ENCODE peak calls at places on chromosomes 5 and 9, in ten cellular contexts. One of them, this sample, is unnamed.

GRCh38 chr9:76866689-76867088 is 39.2 kb downstream of the PRUNE2 start:
- DNase-seq in right atrium auricular region: no peak
- DNase-seq in bronchial epithelial cell: peak; percentile 83
- DNase-seq in pancreas: no peak
- DNase-seq in cardiac muscle cell: no peak
- DNase-seq in H9: no peak
- DNase-seq in fibroblast of the aortic adventitia: peak; percentile 82
- DNase-seq in mucosa of descending colon: no peak
- DNase-seq in HFFc6: peak; percentile 90
- DNase-seq in GM12864: no peak
- DNase-seq in this sample: no peak

GRCh38 chr5:159195775-159196174 is 13.6 kb downstream of the RNF145 start:
- DNase-seq in right atrium auricular region: no peak
- DNase-seq in bronchial epithelial cell: no peak
- DNase-seq in pancreas: no peak
- DNase-seq in cardiac muscle cell: no peak
- DNase-seq in H9: no peak
- DNase-seq in fibroblast of the aortic adventitia: no peak
- DNase-seq in mucosa of descending colon: no peak
- DNase-seq in HFFc6: no peak
- DNase-seq in GM12864: no peak
- DNase-seq in this sample: no peak

GRCh38 chr5:124741711-124742496 is 4.5 kb downstream of the ZNF608 start:
- DNase-seq in right atrium auricular region: no peak
- DNase-seq in bronchial epithelial cell: peak; percentile 84
- DNase-seq in pancreas: no peak
- DNase-seq in cardiac muscle cell: peak; percentile 60
- DNase-seq in H9: no peak
- DNase-seq in fibroblast of the aortic adventitia: peak; percentile 97
- DNase-seq in mucosa of descending colon: no peak
- DNase-seq in HFFc6: peak; percentile 85
- DNase-seq in GM12864: no peak
- DNase-seq in this sample: no peak

GRCh38 chr9:127905788-127906191 is 6.4 kb upstream of the ST6GALNAC6 start:
- DNase-seq in right atrium auricular region: no peak
- DNase-seq in bronchial epithelial cell: no peak
- DNase-seq in pancreas: no peak
- DNase-seq in cardiac muscle cell: no peak
- DNase-seq in H9: no peak
- DNase-seq in fibroblast of the aortic adventitia: no peak
- DNase-seq in mucosa of descending colon: peak; percentile 83
- DNase-seq in HFFc6: no peak
- DNase-seq in GM12864: no peak
- DNase-seq in this sample: no peak

GRCh38 chr5:174910245-174910737 is 185.9 kb downstream of the MSX2 start:
- DNase-seq in right atrium auricular region: peak; percentile 72
- DNase-seq in bronchial epithelial cell: peak; percentile 10
- DNase-seq in pancreas: peak; percentile 87
- DNase-seq in cardiac muscle cell: peak; percentile 80
- DNase-seq in H9: peak; percentile 88
- DNase-seq in fibroblast of the aortic adventitia: peak; percentile 21
- DNase-seq in mucosa of descending colon: peak; percentile 52
- DNase-seq in HFFc6: no peak
- DNase-seq in GM12864: peak; percentile 2
- DNase-seq in this sample: peak; percentile 85

GRCh38 chr9:91778031-91778430 is 172.0 kb downstream of the ROR2 start:
- DNase-seq in right atrium auricular region: no peak
- DNase-seq in bronchial epithelial cell: no peak
- DNase-seq in pancreas: no peak
- DNase-seq in cardiac muscle cell: no peak
- DNase-seq in H9: no peak
- DNase-seq in fibroblast of the aortic adventitia: no peak
- DNase-seq in mucosa of descending colon: no peak
- DNase-seq in HFFc6: no peak
- DNase-seq in GM12864: no peak
- DNase-seq in this sample: no peak

GRCh38 chr9:115593587-115594091 is 475.7 kb upstream of the TNC start:
- DNase-seq in right atrium auricular region: no peak
- DNase-seq in bronchial epithelial cell: peak; percentile 46
- DNase-seq in pancreas: no peak
- DNase-seq in cardiac muscle cell: peak; percentile 46
- DNase-seq in H9: peak; percentile 36
- DNase-seq in fibroblast of the aortic adventitia: peak; percentile 83
- DNase-seq in mucosa of descending colon: no peak
- DNase-seq in HFFc6: peak; percentile 50
- DNase-seq in GM12864: peak; percentile 1
- DNase-seq in this sample: peak; percentile 25

GRCh38 chr5:31232273-31232888 is 38.9 kb downstream of the CDH6 start:
- DNase-seq in right atrium auricular region: no peak
- DNase-seq in bronchial epithelial cell: peak; percentile 62
- DNase-seq in pancreas: no peak
- DNase-seq in cardiac muscle cell: peak; percentile 78
- DNase-seq in H9: peak; percentile 38
- DNase-seq in fibroblast of the aortic adventitia: peak; percentile 90
- DNase-seq in mucosa of descending colon: no peak
- DNase-seq in HFFc6: peak; percentile 47
- DNase-seq in GM12864: no peak
- DNase-seq in this sample: peak; percentile 21

GRCh38 chr9:69174645-69175487 is 789 bp downstream of the TJP2 start:
- DNase-seq in right atrium auricular region: peak; percentile 75
- DNase-seq in bronchial epithelial cell: peak; percentile 96
- DNase-seq in pancreas: no peak
- DNase-seq in cardiac muscle cell: peak; percentile 56
- DNase-seq in H9: peak; percentile 55
- DNase-seq in fibroblast of the aortic adventitia: peak; percentile 96
- DNase-seq in mucosa of descending colon: no peak
- DNase-seq in HFFc6: peak; percentile 95
- DNase-seq in GM12864: peak; percentile 63
- DNase-seq in this sample: peak; percentile 50

GRCh38 chr5:132053483-132053882 is 7.0 kb upstream of the IL3 start:
- DNase-seq in right atrium auricular region: no peak
- DNase-seq in bronchial epithelial cell: no peak
- DNase-seq in pancreas: peak; percentile 25
- DNase-seq in cardiac muscle cell: no peak
- DNase-seq in H9: peak; percentile 18
- DNase-seq in fibroblast of the aortic adventitia: no peak
- DNase-seq in mucosa of descending colon: no peak
- DNase-seq in HFFc6: no peak
- DNase-seq in GM12864: no peak
- DNase-seq in this sample: no peak

GRCh38 chr5:58188287-58188651 is 271.6 kb downstream of the PLK2 start:
- DNase-seq in right atrium auricular region: no peak
- DNase-seq in bronchial epithelial cell: peak; percentile 91
- DNase-seq in pancreas: no peak
- DNase-seq in cardiac muscle cell: peak; percentile 1
- DNase-seq in H9: no peak
- DNase-seq in fibroblast of the aortic adventitia: peak; percentile 86
- DNase-seq in mucosa of descending colon: no peak
- DNase-seq in HFFc6: peak; percentile 82
- DNase-seq in GM12864: no peak
- DNase-seq in this sample: no peak

GRCh38 chr5:140246378-140247122 is 56.4 kb downstream of the PFDN1 start:
- DNase-seq in right atrium auricular region: peak; percentile 80
- DNase-seq in bronchial epithelial cell: peak; percentile 46
- DNase-seq in pancreas: no peak
- DNase-seq in cardiac muscle cell: no peak
- DNase-seq in H9: no peak
- DNase-seq in fibroblast of the aortic adventitia: peak; percentile 71
- DNase-seq in mucosa of descending colon: no peak
- DNase-seq in HFFc6: peak; percentile 92
- DNase-seq in GM12864: no peak
- DNase-seq in this sample: no peak

GRCh38 chr5:78509884-78510769 is 138.4 kb downstream of the LHFPL2 start:
- DNase-seq in right atrium auricular region: peak; percentile 74
- DNase-seq in bronchial epithelial cell: no peak
- DNase-seq in pancreas: peak; percentile 91
- DNase-seq in cardiac muscle cell: peak; percentile 77
- DNase-seq in H9: peak; percentile 76
- DNase-seq in fibroblast of the aortic adventitia: peak; percentile 29
- DNase-seq in mucosa of descending colon: peak; percentile 84
- DNase-seq in HFFc6: no peak
- DNase-seq in GM12864: no peak
- DNase-seq in this sample: peak; percentile 70

DNA sequence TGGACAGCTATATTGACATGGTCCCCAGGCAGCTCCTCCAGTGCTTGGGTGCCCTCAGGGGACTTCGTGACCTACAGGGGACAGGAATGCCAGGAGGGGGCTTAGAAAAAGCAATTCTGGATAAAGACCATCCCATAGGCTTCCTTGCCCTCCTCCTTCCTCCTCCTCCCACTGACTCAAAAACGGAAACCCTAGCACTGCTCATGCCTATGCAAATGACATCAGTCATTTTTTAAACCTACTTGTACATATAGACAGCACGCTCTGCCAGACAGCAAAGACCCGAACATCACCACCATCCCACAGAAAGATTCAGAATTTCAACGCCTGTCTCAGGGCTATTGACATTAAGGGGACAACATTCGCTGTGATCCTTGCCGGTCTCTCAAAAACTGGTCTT is 11.0 kb downstream of the IGFBPL1 start:
- DNase-seq in right atrium auricular region: no peak
- DNase-seq in bronchial epithelial cell: no peak
- DNase-seq in pancreas: no peak
- DNase-seq in cardiac muscle cell: no peak
- DNase-seq in H9: no peak
- DNase-seq in fibroblast of the aortic adventitia: no peak
- DNase-seq in mucosa of descending colon: no peak
- DNase-seq in HFFc6: no peak
- DNase-seq in GM12864: no peak
- DNase-seq in this sample: no peak
- TF ChIP-seq CTCF in right atrium auricular region: no peak
- TF ChIP-seq CTCF in bronchial epithelial cell: no peak
- TF ChIP-seq CTCF in pancreas: no peak
- TF ChIP-seq CTCF in cardiac muscle cell: no peak
- TF ChIP-seq CTCF in H9: no peak
- TF ChIP-seq CTCF in fibroblast of the aortic adventitia: no peak
- TF ChIP-seq CTCF in mucosa of descending colon: no peak
- TF ChIP-seq CTCF in HFFc6: no peak
- TF ChIP-seq CTCF in GM12864: no peak
- TF ChIP-seq CTCF in this sample: no peak

DNA sequence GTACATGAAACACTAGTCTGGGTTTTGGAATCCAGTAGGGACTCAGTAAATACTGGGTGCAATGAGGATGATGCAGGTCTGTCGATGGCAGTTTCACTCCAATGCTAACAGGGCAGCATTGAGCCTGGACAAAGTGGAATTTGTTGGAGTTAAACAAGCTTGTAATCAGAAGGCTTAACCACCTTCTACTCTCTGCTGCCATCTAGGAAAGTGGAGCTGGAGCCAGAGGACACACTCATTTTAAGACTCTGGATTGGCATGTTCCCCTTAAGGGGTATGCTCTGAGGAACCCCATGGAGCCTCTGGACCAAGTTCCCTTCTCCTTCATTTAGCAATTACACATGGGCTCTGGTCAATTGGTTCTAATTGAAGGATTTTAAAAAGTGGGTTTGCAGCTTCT is 331.0 kb upstream of the ADAMTSL1 start:
- DNase-seq in right atrium auricular region: no peak
- DNase-seq in bronchial epithelial cell: peak; percentile 6
- DNase-seq in pancreas: no peak
- DNase-seq in cardiac muscle cell: no peak
- DNase-seq in H9: no peak
- DNase-seq in fibroblast of the aortic adventitia: peak; percentile 5
- DNase-seq in mucosa of descending colon: no peak
- DNase-seq in HFFc6: no peak
- DNase-seq in GM12864: no peak
- DNase-seq in this sample: no peak
- TF ChIP-seq CTCF in right atrium auricular region: peak; percentile 21
- TF ChIP-seq CTCF in bronchial epithelial cell: peak; percentile 22
- TF ChIP-seq CTCF in pancreas: no peak
- TF ChIP-seq CTCF in cardiac muscle cell: peak; percentile 42
- TF ChIP-seq CTCF in H9: peak; percentile 52
- TF ChIP-seq CTCF in fibroblast of the aortic adventitia: peak; percentile 32
- TF ChIP-seq CTCF in mucosa of descending colon: no peak
- TF ChIP-seq CTCF in HFFc6: peak; percentile 56
- TF ChIP-seq CTCF in GM12864: peak; percentile 9
- TF ChIP-seq CTCF in this sample: peak; percentile 8

DNA sequence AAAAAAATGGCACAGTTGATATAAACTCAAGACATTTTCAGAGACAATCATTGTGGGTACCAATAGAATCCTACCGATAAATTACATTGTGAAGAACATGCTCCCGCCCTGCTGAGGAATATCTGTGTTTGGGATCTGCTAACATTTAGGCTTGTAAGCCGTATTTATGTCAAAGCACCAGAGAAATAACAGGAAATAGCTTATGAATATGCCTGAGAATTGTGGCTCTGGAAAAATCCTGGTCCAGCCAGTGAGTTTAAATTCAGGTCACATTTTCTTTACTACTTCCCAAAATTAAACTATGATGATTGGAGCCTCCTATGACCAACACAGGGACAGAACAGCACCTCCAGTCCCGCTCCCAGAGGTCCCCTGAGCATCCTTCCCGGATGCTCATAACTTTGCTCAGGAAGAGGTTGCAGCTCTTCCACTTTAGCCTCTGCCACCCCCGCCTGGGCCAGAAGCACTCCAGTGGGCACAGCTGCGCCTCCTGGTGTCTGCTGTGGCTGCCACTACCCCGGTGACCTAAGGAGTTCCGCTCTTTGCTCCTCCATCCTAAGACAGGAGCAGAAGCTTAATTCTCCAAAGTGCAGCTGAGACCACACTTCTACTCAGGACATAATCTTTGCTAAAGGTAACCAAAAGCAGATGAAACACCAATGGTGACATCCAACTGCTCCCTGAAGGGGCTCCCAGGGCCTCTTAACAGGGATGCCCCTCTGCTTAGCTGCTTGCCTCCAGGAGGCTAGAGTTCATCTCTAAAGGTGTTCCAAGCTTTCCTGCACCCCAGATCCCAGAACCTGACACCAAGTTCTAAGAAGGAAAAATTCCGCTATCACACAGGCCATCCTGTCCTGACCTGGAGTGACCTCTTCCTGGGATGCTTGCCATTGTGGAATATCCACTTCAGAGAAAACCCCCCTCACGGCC is 58.8 kb downstream of the SLC1A1 start:
- DNase-seq in right atrium auricular region: no peak
- DNase-seq in bronchial epithelial cell: no peak
- DNase-seq in pancreas: no peak
- DNase-seq in cardiac muscle cell: peak; percentile 47
- DNase-seq in H9: peak; percentile 79
- DNase-seq in fibroblast of the aortic adventitia: no peak
- DNase-seq in mucosa of descending colon: no peak
- DNase-seq in HFFc6: peak; percentile 11
- DNase-seq in GM12864: no peak
- DNase-seq in this sample: peak; percentile 42
- TF ChIP-seq CTCF in right atrium auricular region: peak; percentile 48
- TF ChIP-seq CTCF in bronchial epithelial cell: peak; percentile 26
- TF ChIP-seq CTCF in pancreas: no peak
- TF ChIP-seq CTCF in cardiac muscle cell: peak; percentile 36
- TF ChIP-seq CTCF in H9: peak; percentile 89
- TF ChIP-seq CTCF in fibroblast of the aortic adventitia: peak; percentile 14
- TF ChIP-seq CTCF in mucosa of descending colon: no peak
- TF ChIP-seq CTCF in HFFc6: peak; percentile 73
- TF ChIP-seq CTCF in GM12864: peak; percentile 89
- TF ChIP-seq CTCF in this sample: peak; percentile 38

DNA sequence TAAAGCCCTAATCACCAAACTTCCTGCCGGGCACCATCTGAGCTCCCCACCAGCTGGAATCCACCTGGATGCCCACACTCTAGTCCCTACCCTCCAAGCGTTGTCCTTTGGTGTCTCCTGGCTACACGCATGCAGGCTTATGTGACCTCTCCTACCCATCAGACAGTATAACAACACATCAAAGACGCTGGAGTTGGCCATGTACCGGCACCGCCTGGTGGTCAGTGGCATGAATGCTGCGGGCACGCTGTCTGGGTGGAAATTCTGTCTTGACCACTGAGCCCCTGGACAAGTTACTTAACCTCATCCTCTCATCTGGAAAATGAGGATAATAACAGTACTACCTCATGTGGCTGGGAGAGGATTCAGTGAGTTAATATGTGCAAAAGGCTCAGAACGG is 23.4 kb upstream of the CORO2A start:
- DNase-seq in right atrium auricular region: no peak
- DNase-seq in bronchial epithelial cell: no peak
- DNase-seq in pancreas: no peak
- DNase-seq in cardiac muscle cell: peak; percentile 40
- DNase-seq in H9: peak; percentile 59
- DNase-seq in fibroblast of the aortic adventitia: peak; percentile 12
- DNase-seq in mucosa of descending colon: no peak
- DNase-seq in HFFc6: no peak
- DNase-seq in GM12864: no peak
- DNase-seq in this sample: peak; percentile 53
- TF ChIP-seq CTCF in right atrium auricular region: peak; percentile 39
- TF ChIP-seq CTCF in bronchial epithelial cell: peak; percentile 51
- TF ChIP-seq CTCF in pancreas: no peak
- TF ChIP-seq CTCF in cardiac muscle cell: peak; percentile 55
- TF ChIP-seq CTCF in H9: peak; percentile 71
- TF ChIP-seq CTCF in fibroblast of the aortic adventitia: peak; percentile 41
- TF ChIP-seq CTCF in mucosa of descending colon: no peak
- TF ChIP-seq CTCF in HFFc6: peak; percentile 67
- TF ChIP-seq CTCF in GM12864: peak; percentile 47
- TF ChIP-seq CTCF in this sample: peak; percentile 48